ENCODE peak calls at places on chromosomes 2 and 18, in six cellular contexts. R, M, B, S, L and J are unnamed samples.

GRCh38 chr18:60010984-60011383 is 111.2 kb downstream of the PMAIP1 start:
- DNase-seq in R (no peak), M (no peak), B (no peak), S (no peak), L (no peak), J (no peak)

GRCh38 chr18:50126466-50126865 is 68.5 kb downstream of the MYO5B start:
- DNase-seq in R (no peak), M (no peak), B (no peak), S (no peak), L (no peak), J (no peak)

GRCh38 chr2:26901326-26902183 is 53.6 kb downstream of the DPYSL5 start:
- DNase-seq in R (no peak), M (no peak), B (no peak), S (no peak), L (no peak), J (no peak)

GRCh38 chr18:11327656-11328055 is 178.3 kb upstream of the PIEZO2 start:
- DNase-seq in R (no peak), M (no peak), B (no peak), S (no peak), L (no peak), J (no peak)

GRCh38 chr18:48032876-48033769 is 102.7 kb upstream of the SMAD2 start:
- DNase-seq in R (no peak), M (no peak), B (no peak), S (no peak), L (no peak), J (no peak)

GRCh38 chr2:218434456-218434855 is 15.5 kb downstream of the VIL1 start:
- DNase-seq in R (no peak), M (no peak), B (no peak), S (no peak), L (no peak), J (no peak)

GRCh38 chr2:215003001-215003400 is 135.4 kb downstream of the ABCA12 start:
- DNase-seq in R (no peak), M (no peak), B (no peak), S (no peak), L (no peak), J (no peak)

GRCh38 chr2:11367170-11367569 is 22.7 kb upstream of the ROCK2 start:
- DNase-seq in R (no peak), M (no peak), B (no peak), S (no peak), L (no peak), J (no peak)

GRCh38 chr2:173299764-173300163 is 54.9 kb upstream of the CDCA7 start:
- DNase-seq in R (no peak), M (no peak), B (peak), S (no peak), L (no peak), J (no peak)

GRCh38 chr18:27847412-27847811 is 329.5 kb downstream of the CDH2 start:
- DNase-seq in R (no peak), M (no peak), B (no peak), S (peak), L (no peak), J (no peak)

GRCh38 chr2:162092008-162092390 is 18.0 kb upstream of the DPP4 start:
- DNase-seq in R (no peak), M (no peak), B (no peak), S (peak), L (no peak), J (no peak)

GRCh38 chr18:9053814-9054213 is 48.7 kb upstream of the NDUFV2 start:
- DNase-seq in R (no peak), M (no peak), B (no peak), S (no peak), L (no peak), J (no peak)

GRCh38 chr18:50805732-50806131 is 14.1 kb downstream of the MRO start:
- DNase-seq in R (no peak), M (no peak), B (peak), S (no peak), L (no peak), J (no peak)

GRCh38 chr2:222756951-222757645 is 85.6 kb downstream of the MOGAT1 start:
- DNase-seq in R (peak), M (no peak), B (no peak), S (no peak), L (no peak), J (no peak)

GRCh38 chr2:86003967-86004366 is 101.7 kb downstream of the POLR1A start:
- DNase-seq in R (no peak), M (no peak), B (no peak), S (no peak), L (no peak), J (peak)

GRCh38 chr2:217307023-217307422 is 447.2 kb upstream of the TNP1 start:
- DNase-seq in R (no peak), M (no peak), B (no peak), S (no peak), L (no peak), J (no peak)

GRCh38 chr2:32626591-32627221 is 1.1 kb upstream of the TTC27 start:
- DNase-seq in R (no peak), M (no peak), B (no peak), S (no peak), L (no peak), J (no peak)

GRCh38 chr2:1546023-1546591 is 132.8 kb downstream of the TPO start:
- DNase-seq in R (peak), M (peak), B (peak), S (peak), L (no peak), J (peak)

GRCh38 chr2:122864728-122865127 is 1109.3 kb downstream of the TSN start:
- DNase-seq in R (no peak), M (no peak), B (no peak), S (no peak), L (no peak), J (no peak)

GRCh38 chr2:208296610-208297009 is 30.6 kb downstream of the PIKFYVE start:
- DNase-seq in R (no peak), M (no peak), B (no peak), S (no peak), L (no peak), J (no peak)

GRCh38 chr2:217452928-217453327 is 549.9 kb downstream of the TNS1 start:
- DNase-seq in R (no peak), M (no peak), B (no peak), S (no peak), L (no peak), J (no peak)

GRCh38 chr2:186543561-186544131 is 46.2 kb upstream of the ITGAV start:
- DNase-seq in R (no peak), M (no peak), B (no peak), S (peak), L (no peak), J (no peak)

GRCh38 chr2:214451516-214451915 is 40.7 kb downstream of the VWC2L start:
- DNase-seq in R (no peak), M (no peak), B (no peak), S (no peak), L (no peak), J (no peak)

GRCh38 chr2:98282109-98282508 is 64.1 kb upstream of the CNGA3 start:
- DNase-seq in R (no peak), M (no peak), B (no peak), S (no peak), L (no peak), J (no peak)

GRCh38 chr18:22223263-22223960 is 54.0 kb downstream of the GATA6 start:
- DNase-seq in R (peak), M (peak), B (peak), S (peak), L (no peak), J (peak)

GRCh38 chr2:241773511-241774418 is 2.9 kb upstream of the GAL3ST2 start:
- DNase-seq in R (no peak), M (peak), B (no peak), S (no peak), L (no peak), J (no peak)

GRCh38 chr2:112728384-112729175 is 7.8 kb downstream of the NT5DC4 start:
- DNase-seq in R (no peak), M (no peak), B (no peak), S (no peak), L (no peak), J (no peak)

GRCh38 chr2:208092093-208092832 is 32.1 kb downstream of the CRYGD start:
- DNase-seq in R (no peak), M (no peak), B (no peak), S (no peak), L (no peak), J (peak)

GRCh38 chr2:145960479-145961163 is 1440.7 kb upstream of the ZEB2 start:
- DNase-seq in R (no peak), M (no peak), B (no peak), S (no peak), L (no peak), J (no peak)

GRCh38 chr2:132632000-132632649 is 37.9 kb downstream of the LYPD1 start:
- DNase-seq in R (no peak), M (peak), B (no peak), S (no peak), L (no peak), J (no peak)

GRCh38 chr2:237885171-237885930 is 25.9 kb downstream of the RAMP1 start:
- DNase-seq in R (no peak), M (no peak), B (no peak), S (no peak), L (no peak), J (no peak)

GRCh38 chr2:171563301-171563700 is 41.0 kb downstream of the CYBRD1 start:
- DNase-seq in R (no peak), M (no peak), B (no peak), S (no peak), L (no peak), J (no peak)

GRCh38 chr2:131105950-131106801 is 1.0 kb downstream of the PLEKHB2 start:
- DNase-seq in R (peak), M (peak), B (peak), S (peak), L (peak), J (peak)

GRCh38 chr2:173249661-173250641 is 104.7 kb upstream of the CDCA7 start:
- DNase-seq in R (no peak), M (no peak), B (no peak), S (peak), L (no peak), J (no peak)

GRCh38 chr18:26700728-26701127 is 152.4 kb upstream of the KCTD1 start:
- DNase-seq in R (no peak), M (no peak), B (peak), S (no peak), L (no peak), J (no peak)

GRCh38 chr2:191696001-191696400 is 18.1 kb downstream of the NABP1 start:
- DNase-seq in R (no peak), M (no peak), B (no peak), S (no peak), L (no peak), J (no peak)

DNA sequence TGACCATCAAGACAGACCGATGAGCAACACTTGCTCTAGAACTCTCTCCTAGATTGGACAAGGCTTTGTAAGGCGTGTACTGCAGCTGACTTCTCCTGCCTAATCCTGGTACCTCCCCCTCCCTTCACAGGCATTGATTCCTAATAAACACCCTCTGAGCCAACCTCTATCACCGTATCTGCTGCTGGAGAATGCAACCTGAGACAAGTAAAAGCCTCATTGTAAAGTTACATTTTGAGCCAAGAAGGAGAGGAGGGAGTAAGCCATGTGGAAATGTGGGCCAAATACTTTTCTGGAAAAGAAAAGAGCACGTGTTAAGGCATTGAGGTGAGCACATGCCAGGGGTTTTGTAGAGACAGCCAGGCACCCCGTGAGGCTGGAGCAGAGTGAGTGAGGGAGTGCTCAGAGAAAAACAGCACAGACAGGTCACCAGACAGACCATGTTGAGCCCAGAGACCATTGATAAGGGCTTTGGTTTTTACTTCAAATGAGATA is 2.6 kb upstream of the WDFY1 start:
- DNase-seq in R (no peak), M (no peak), B (no peak), S (no peak), L (no peak), J (peak)
- TF ChIP-seq MYC in R (no peak), M (no peak), B (no peak), S (no peak), L (no peak), J (no peak)

GRCh38 chr2:7111626-7112025 is 194.4 kb downstream of the RNF144A start:
- DNase-seq in R (no peak), M (no peak), B (no peak), S (no peak), L (no peak), J (no peak)
- TF ChIP-seq MYC in R (no peak), M (no peak), B (no peak), S (no peak), L (no peak), J (no peak)

GRCh38 chr2:64797881-64798590 is 144.3 kb upstream of the SERTAD2 start:
- DNase-seq in R (no peak), M (peak), B (no peak), S (peak), L (no peak), J (no peak)

GRCh38 chr2:64795024-64795592 is 141.4 kb upstream of the SERTAD2 start:
- DNase-seq in R (no peak), M (no peak), B (no peak), S (peak), L (no peak), J (no peak)

GRCh38 chr2:64803776-64804175 is 150.1 kb upstream of the SERTAD2 start:
- DNase-seq in R (no peak), M (no peak), B (no peak), S (no peak), L (no peak), J (no peak)

GRCh38 chr2:64796926-64797325 is 143.2 kb upstream of the SERTAD2 start:
- DNase-seq in R (no peak), M (no peak), B (no peak), S (no peak), L (no peak), J (no peak)

DNA sequence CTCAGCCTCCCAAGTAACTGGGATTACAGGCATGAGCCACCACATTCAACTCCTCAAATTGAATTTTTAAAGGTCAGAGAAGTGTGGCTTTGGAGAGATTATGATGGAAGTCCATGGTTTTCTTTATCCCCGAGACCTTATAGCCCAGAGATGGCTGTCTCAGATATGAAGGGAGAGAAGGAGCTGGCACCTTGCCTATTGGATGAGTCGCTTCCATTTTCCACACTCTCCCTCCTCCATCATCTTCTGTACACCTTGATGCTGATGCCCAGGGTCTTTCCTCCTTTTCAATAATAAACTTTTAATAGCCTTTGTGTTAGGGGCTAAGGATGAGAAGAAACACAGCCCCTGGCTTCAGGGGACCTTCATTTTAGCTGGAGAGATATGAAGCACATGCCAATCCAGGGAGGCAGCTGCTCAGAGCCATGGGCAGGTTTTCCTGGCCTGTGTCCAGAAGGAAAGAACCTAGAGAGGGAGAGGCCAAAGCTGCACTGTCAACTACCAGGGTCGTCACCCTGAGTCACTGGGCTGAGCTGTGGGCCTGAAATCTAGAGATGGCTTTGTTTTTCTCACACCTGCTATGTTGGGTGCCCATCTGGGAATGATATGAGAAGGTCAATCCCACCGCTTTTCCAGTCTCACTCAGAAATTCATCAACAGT is 146.0 kb upstream of the SERTAD2 start:
- DNase-seq in R (no peak), M (no peak), B (no peak), S (no peak), L (no peak), J (no peak)
- TF ChIP-seq MYC in R (no peak), M (no peak), B (no peak), S (no peak), L (no peak), J (no peak)

GRCh38 chr2:104945211-104945610 is 91.3 kb downstream of the POU3F3 start:
- DNase-seq in R (no peak), M (no peak), B (no peak), S (no peak), L (no peak), J (no peak)
- TF ChIP-seq MYC in R (no peak), M (no peak), B (no peak), S (no peak), L (no peak), J (no peak)

DNA sequence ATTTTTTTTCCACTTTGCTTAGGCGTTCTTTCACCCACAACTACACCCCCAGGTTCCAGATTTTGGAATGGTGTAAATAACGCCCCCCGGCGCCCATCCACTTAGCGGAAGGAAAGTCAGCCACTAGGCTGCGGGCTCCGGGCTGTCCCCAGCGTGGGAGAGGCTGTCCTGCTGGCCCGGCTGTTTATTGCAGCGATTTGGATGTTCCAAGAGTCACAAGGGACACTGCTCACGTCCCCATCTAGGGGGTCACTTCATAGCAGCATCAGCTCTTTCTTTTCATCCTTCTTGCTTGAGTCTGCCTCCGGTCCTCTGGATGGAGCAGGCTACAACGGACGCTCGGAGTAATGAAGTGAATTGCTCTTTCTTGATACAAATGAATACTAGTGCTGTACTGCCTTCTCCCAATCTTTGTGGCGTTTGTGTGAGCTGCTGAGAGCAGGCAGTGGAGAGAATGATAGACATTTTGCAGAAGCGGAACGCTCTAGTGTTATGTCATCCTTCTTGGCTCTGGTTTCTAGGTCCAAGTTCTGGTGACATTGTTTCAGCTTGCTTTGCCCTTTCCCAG is 50.7 kb upstream of the PAIP2B start:
- DNase-seq in R (peak), M (peak), B (peak), S (peak), L (no peak), J (no peak)
- TF ChIP-seq MYC in R (no peak), M (no peak), B (no peak), S (no peak), L (no peak), J (no peak)

GRCh38 chr2:59398081-59398480 is 1155.4 kb downstream of the BCL11A start:
- DNase-seq in R (no peak), M (no peak), B (peak), S (no peak), L (no peak), J (no peak)
- TF ChIP-seq MYC in R (no peak), M (no peak), B (no peak), S (no peak), L (no peak), J (no peak)